ENCODE peak calls at places on chromosomes 6 and 20, in nine cellular contexts. One of them, this sample, is unnamed.

GRCh38 chr6:46983007-46983411 is 59.1 kb downstream of the ADGRF1 start:
- DNase-seq in mammary epithelial cell: peak; percentile 85
- DNase-seq in SK-N-SH: no peak
- DNase-seq in astrocyte: peak; percentile 74
- DNase-seq in colonic mucosa: no peak
- DNase-seq in GM20000: no peak
- DNase-seq in hepatocyte: peak; percentile 46
- DNase-seq in Calu3: peak; percentile 41
- DNase-seq in CD4-positive, alpha-beta T cell: no peak
- DNase-seq in this sample: no peak

GRCh38 chr6:43981363-43981990 is 145.8 kb downstream of the MRPL14 start:
- DNase-seq in mammary epithelial cell: no peak
- DNase-seq in SK-N-SH: peak; percentile 9
- DNase-seq in astrocyte: no peak
- DNase-seq in colonic mucosa: no peak
- DNase-seq in GM20000: no peak
- DNase-seq in hepatocyte: no peak
- DNase-seq in Calu3: no peak
- DNase-seq in CD4-positive, alpha-beta T cell: peak; percentile 17
- DNase-seq in this sample: no peak

GRCh38 chr20:47205577-47206123 is 150.8 kb downstream of the ZMYND8 start:
- DNase-seq in mammary epithelial cell: peak; percentile 35
- DNase-seq in SK-N-SH: peak; percentile 78
- DNase-seq in astrocyte: peak; percentile 68
- DNase-seq in colonic mucosa: peak; percentile 27
- DNase-seq in GM20000: peak; percentile 51
- DNase-seq in hepatocyte: peak; percentile 49
- DNase-seq in Calu3: peak; percentile 93
- DNase-seq in CD4-positive, alpha-beta T cell: no peak
- DNase-seq in this sample: peak; percentile 36

GRCh38 chr6:63347599-63347998 is 27.8 kb upstream of the LGSN start:
- DNase-seq in mammary epithelial cell: peak; percentile 88
- DNase-seq in SK-N-SH: no peak
- DNase-seq in astrocyte: peak; percentile 88
- DNase-seq in colonic mucosa: no peak
- DNase-seq in GM20000: no peak
- DNase-seq in hepatocyte: peak; percentile 17
- DNase-seq in Calu3: no peak
- DNase-seq in CD4-positive, alpha-beta T cell: no peak
- DNase-seq in this sample: no peak

GRCh38 chr6:5266423-5266822 is 5.1 kb downstream of the FARS2 start:
- DNase-seq in mammary epithelial cell: no peak
- DNase-seq in SK-N-SH: no peak
- DNase-seq in astrocyte: no peak
- DNase-seq in colonic mucosa: no peak
- DNase-seq in GM20000: no peak
- DNase-seq in hepatocyte: no peak
- DNase-seq in Calu3: no peak
- DNase-seq in CD4-positive, alpha-beta T cell: no peak
- DNase-seq in this sample: no peak

GRCh38 chr20:32040142-32040953 is 11.7 kb upstream of the HCK start:
- DNase-seq in mammary epithelial cell: peak; percentile 27
- DNase-seq in SK-N-SH: no peak
- DNase-seq in astrocyte: no peak
- DNase-seq in colonic mucosa: no peak
- DNase-seq in GM20000: peak; percentile 54
- DNase-seq in hepatocyte: no peak
- DNase-seq in Calu3: no peak
- DNase-seq in CD4-positive, alpha-beta T cell: no peak
- DNase-seq in this sample: no peak

GRCh38 chr20:51036827-51037229 is 13.9 kb upstream of the KCNG1 start:
- DNase-seq in mammary epithelial cell: peak; percentile 18
- DNase-seq in SK-N-SH: no peak
- DNase-seq in astrocyte: no peak
- DNase-seq in colonic mucosa: no peak
- DNase-seq in GM20000: no peak
- DNase-seq in hepatocyte: no peak
- DNase-seq in Calu3: no peak
- DNase-seq in CD4-positive, alpha-beta T cell: no peak
- DNase-seq in this sample: no peak

GRCh38 chr20:3777726-3778629 is 3.3 kb downstream of the SPEF1 start:
- DNase-seq in mammary epithelial cell: peak; percentile 44
- DNase-seq in SK-N-SH: peak; percentile 90
- DNase-seq in astrocyte: no peak
- DNase-seq in colonic mucosa: peak; percentile 77
- DNase-seq in GM20000: peak; percentile 69
- DNase-seq in hepatocyte: peak; percentile 69
- DNase-seq in Calu3: peak; percentile 39
- DNase-seq in CD4-positive, alpha-beta T cell: no peak
- DNase-seq in this sample: peak; percentile 68

GRCh38 chr6:150417899-150418824 is 49.4 kb downstream of the IYD start:
- DNase-seq in mammary epithelial cell: peak; percentile 79
- DNase-seq in SK-N-SH: peak; percentile 36
- DNase-seq in astrocyte: peak; percentile 91
- DNase-seq in colonic mucosa: peak; percentile 50
- DNase-seq in GM20000: peak; percentile 70
- DNase-seq in hepatocyte: peak; percentile 84
- DNase-seq in Calu3: peak; percentile 15
- DNase-seq in CD4-positive, alpha-beta T cell: no peak
- DNase-seq in this sample: peak; percentile 17

GRCh38 chr6:57017069-57017468 is 29.4 kb upstream of the KIAA1586 start:
- DNase-seq in mammary epithelial cell: no peak
- DNase-seq in SK-N-SH: no peak
- DNase-seq in astrocyte: peak; percentile 5
- DNase-seq in colonic mucosa: no peak
- DNase-seq in GM20000: no peak
- DNase-seq in hepatocyte: no peak
- DNase-seq in Calu3: no peak
- DNase-seq in CD4-positive, alpha-beta T cell: no peak
- DNase-seq in this sample: no peak

GRCh38 chr6:31113861-31114539 is 600 bp upstream of the PSORS1C1 start:
- DNase-seq in mammary epithelial cell: no peak
- DNase-seq in SK-N-SH: no peak
- DNase-seq in astrocyte: peak; percentile 38
- DNase-seq in colonic mucosa: no peak
- DNase-seq in GM20000: no peak
- DNase-seq in hepatocyte: peak; percentile 26
- DNase-seq in Calu3: no peak
- DNase-seq in CD4-positive, alpha-beta T cell: no peak
- DNase-seq in this sample: no peak

GRCh38 chr6:37088897-37089296 is 81.1 kb upstream of the PIM1 start:
- DNase-seq in mammary epithelial cell: no peak
- DNase-seq in SK-N-SH: no peak
- DNase-seq in astrocyte: no peak
- DNase-seq in colonic mucosa: no peak
- DNase-seq in GM20000: no peak
- DNase-seq in hepatocyte: no peak
- DNase-seq in Calu3: no peak
- DNase-seq in CD4-positive, alpha-beta T cell: no peak
- DNase-seq in this sample: no peak

GRCh38 chr20:46246527-46246926 is 61.8 kb downstream of the CDH22 start:
- DNase-seq in mammary epithelial cell: no peak
- DNase-seq in SK-N-SH: no peak
- DNase-seq in astrocyte: no peak
- DNase-seq in colonic mucosa: no peak
- DNase-seq in GM20000: no peak
- DNase-seq in hepatocyte: no peak
- DNase-seq in Calu3: no peak
- DNase-seq in CD4-positive, alpha-beta T cell: no peak
- DNase-seq in this sample: peak; percentile 47

GRCh38 chr20:33651562-33652048 is 10.5 kb upstream of the C20orf144 start:
- DNase-seq in mammary epithelial cell: no peak
- DNase-seq in SK-N-SH: no peak
- DNase-seq in astrocyte: no peak
- DNase-seq in colonic mucosa: peak; percentile 31
- DNase-seq in GM20000: no peak
- DNase-seq in hepatocyte: no peak
- DNase-seq in Calu3: no peak
- DNase-seq in CD4-positive, alpha-beta T cell: no peak
- DNase-seq in this sample: no peak

GRCh38 chr6:109869398-109870165 is 108.5 kb upstream of the GPR6 start:
- DNase-seq in mammary epithelial cell: no peak
- DNase-seq in SK-N-SH: no peak
- DNase-seq in astrocyte: no peak
- DNase-seq in colonic mucosa: no peak
- DNase-seq in GM20000: no peak
- DNase-seq in hepatocyte: peak; percentile 45
- DNase-seq in Calu3: no peak
- DNase-seq in CD4-positive, alpha-beta T cell: no peak
- DNase-seq in this sample: no peak

GRCh38 chr6:166786704-166787293 is 159.7 kb upstream of the RPS6KA2 start:
- DNase-seq in mammary epithelial cell: peak; percentile 38
- DNase-seq in SK-N-SH: peak; percentile 78
- DNase-seq in astrocyte: peak; percentile 33
- DNase-seq in colonic mucosa: peak; percentile 27
- DNase-seq in GM20000: peak; percentile 73
- DNase-seq in hepatocyte: peak; percentile 86
- DNase-seq in Calu3: peak; percentile 37
- DNase-seq in CD4-positive, alpha-beta T cell: no peak
- DNase-seq in this sample: no peak

GRCh38 chr6:30781697-30782424 is 37.5 kb upstream of the IER3 start:
- DNase-seq in mammary epithelial cell: peak; percentile 97
- DNase-seq in SK-N-SH: peak; percentile 86
- DNase-seq in astrocyte: peak; percentile 99
- DNase-seq in colonic mucosa: peak; percentile 98
- DNase-seq in GM20000: no peak
- DNase-seq in hepatocyte: peak; percentile 91
- DNase-seq in Calu3: peak; percentile 100
- DNase-seq in CD4-positive, alpha-beta T cell: no peak
- DNase-seq in this sample: no peak

GRCh38 chr20:62962221-62962879 is 9.8 kb downstream of the SLC17A9 start:
- DNase-seq in mammary epithelial cell: no peak
- DNase-seq in SK-N-SH: no peak
- DNase-seq in astrocyte: no peak
- DNase-seq in colonic mucosa: no peak
- DNase-seq in GM20000: no peak
- DNase-seq in hepatocyte: no peak
- DNase-seq in Calu3: no peak
- DNase-seq in CD4-positive, alpha-beta T cell: no peak
- DNase-seq in this sample: no peak

GRCh38 chr6:143698759-143699750 is 21.3 kb downstream of the PHACTR2 start:
- DNase-seq in mammary epithelial cell: no peak
- DNase-seq in SK-N-SH: no peak
- DNase-seq in astrocyte: no peak
- DNase-seq in colonic mucosa: no peak
- DNase-seq in GM20000: no peak
- DNase-seq in hepatocyte: no peak
- DNase-seq in Calu3: no peak
- DNase-seq in CD4-positive, alpha-beta T cell: no peak
- DNase-seq in this sample: no peak
- TF ChIP-seq CTCF in mammary epithelial cell: no peak
- TF ChIP-seq CTCF in SK-N-SH: no peak
- TF ChIP-seq CTCF in astrocyte: no peak
- TF ChIP-seq CTCF in colonic mucosa: no peak
- TF ChIP-seq CTCF in GM20000: no peak
- TF ChIP-seq CTCF in hepatocyte: no peak
- TF ChIP-seq CTCF in Calu3: no peak
- TF ChIP-seq CTCF in CD4-positive, alpha-beta T cell: no peak
- TF ChIP-seq CTCF in this sample: no peak

DNA sequence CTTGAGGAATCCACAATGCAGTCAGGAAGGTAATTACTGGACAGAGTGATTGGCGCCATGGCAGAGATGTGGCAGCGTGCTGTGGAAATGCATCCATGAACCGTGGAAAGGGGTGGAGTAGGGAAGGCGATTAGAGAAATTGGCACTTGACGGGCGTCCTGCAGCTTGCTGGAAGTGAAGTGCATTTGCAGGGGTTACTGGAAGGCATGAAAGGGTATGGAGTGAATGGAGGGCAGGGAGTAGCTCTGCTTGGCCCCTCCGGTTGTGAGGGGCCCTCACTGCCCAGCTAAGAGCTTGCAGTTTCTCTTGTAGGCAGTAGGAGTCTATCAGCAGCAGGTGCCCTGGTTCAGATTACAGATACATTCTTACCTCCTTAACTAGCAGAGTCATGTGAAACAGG is 122.5 kb upstream of the TIAM2 start:
- DNase-seq in mammary epithelial cell: no peak
- DNase-seq in SK-N-SH: no peak
- DNase-seq in astrocyte: no peak
- DNase-seq in colonic mucosa: no peak
- DNase-seq in GM20000: no peak
- DNase-seq in hepatocyte: no peak
- DNase-seq in Calu3: no peak
- DNase-seq in CD4-positive, alpha-beta T cell: no peak
- DNase-seq in this sample: no peak
- TF ChIP-seq CTCF in mammary epithelial cell: no peak
- TF ChIP-seq CTCF in SK-N-SH: no peak
- TF ChIP-seq CTCF in astrocyte: no peak
- TF ChIP-seq CTCF in colonic mucosa: no peak
- TF ChIP-seq CTCF in GM20000: no peak
- TF ChIP-seq CTCF in hepatocyte: no peak
- TF ChIP-seq CTCF in Calu3: no peak
- TF ChIP-seq CTCF in CD4-positive, alpha-beta T cell: no peak
- TF ChIP-seq CTCF in this sample: no peak

GRCh38 chr6:22145823-22146379 is 150.9 kb downstream of the PRL start:
- DNase-seq in mammary epithelial cell: peak; percentile 17
- DNase-seq in SK-N-SH: peak; percentile 75
- DNase-seq in astrocyte: peak; percentile 82
- DNase-seq in colonic mucosa: peak; percentile 26
- DNase-seq in GM20000: no peak
- DNase-seq in hepatocyte: peak; percentile 16
- DNase-seq in Calu3: no peak
- DNase-seq in CD4-positive, alpha-beta T cell: no peak
- DNase-seq in this sample: peak; percentile 8
- TF ChIP-seq CTCF in mammary epithelial cell: peak; percentile 42
- TF ChIP-seq CTCF in SK-N-SH: peak; percentile 55
- TF ChIP-seq CTCF in astrocyte: no peak
- TF ChIP-seq CTCF in colonic mucosa: no peak
- TF ChIP-seq CTCF in GM20000: no peak
- TF ChIP-seq CTCF in hepatocyte: peak; percentile 48
- TF ChIP-seq CTCF in Calu3: no peak
- TF ChIP-seq CTCF in CD4-positive, alpha-beta T cell: no peak
- TF ChIP-seq CTCF in this sample: no peak

DNA sequence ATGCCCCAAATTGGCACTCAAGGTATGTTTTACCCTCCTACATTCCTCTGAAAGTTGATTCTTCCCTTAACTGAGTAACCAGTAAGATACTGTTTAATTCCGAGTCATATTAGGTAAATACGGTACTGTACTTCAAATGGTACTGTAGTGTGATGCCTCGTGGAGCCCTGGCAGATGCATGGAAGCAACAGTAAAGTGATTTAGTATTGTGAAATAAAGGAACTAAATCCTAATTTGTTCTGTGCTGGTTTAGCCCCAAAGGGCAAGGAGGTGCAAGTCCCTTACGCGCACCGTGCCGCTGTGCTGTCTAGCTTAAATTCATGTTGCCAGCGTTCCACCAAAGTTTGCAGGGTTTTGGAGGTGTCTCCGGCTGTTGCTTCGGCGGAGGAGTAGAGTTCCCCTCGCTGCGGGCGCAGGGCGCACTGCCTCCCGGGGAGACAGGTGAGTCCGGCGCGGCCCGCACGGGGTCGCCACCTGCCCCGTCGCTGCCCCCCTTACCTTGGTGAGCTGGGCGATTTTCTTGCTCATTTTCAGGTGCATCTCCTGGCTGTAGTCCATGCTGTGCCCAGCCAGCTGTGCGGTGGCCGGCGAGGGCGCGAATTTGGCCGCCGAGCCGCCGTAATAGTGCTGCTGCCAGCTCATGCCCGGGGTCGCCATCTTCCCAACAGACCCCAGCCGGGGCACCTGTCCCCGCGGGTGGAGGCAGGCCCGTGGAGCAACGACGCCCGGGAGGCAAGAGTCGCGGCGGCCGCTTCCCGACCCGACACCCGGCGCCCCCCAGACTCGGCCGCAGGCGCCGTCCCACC is 618 bp downstream of the FAM184A start:
- DNase-seq in mammary epithelial cell: peak; percentile 18
- DNase-seq in SK-N-SH: peak; percentile 75
- DNase-seq in astrocyte: no peak
- DNase-seq in colonic mucosa: peak; percentile 37
- DNase-seq in GM20000: peak; percentile 41
- DNase-seq in hepatocyte: peak; percentile 67
- DNase-seq in Calu3: peak; percentile 74
- DNase-seq in CD4-positive, alpha-beta T cell: peak; percentile 62
- DNase-seq in this sample: peak; percentile 40
- TF ChIP-seq CTCF in mammary epithelial cell: peak; percentile 15
- TF ChIP-seq CTCF in SK-N-SH: peak; percentile 9
- TF ChIP-seq CTCF in astrocyte: no peak
- TF ChIP-seq CTCF in colonic mucosa: no peak
- TF ChIP-seq CTCF in GM20000: no peak
- TF ChIP-seq CTCF in hepatocyte: peak; percentile 35
- TF ChIP-seq CTCF in Calu3: peak; percentile 41
- TF ChIP-seq CTCF in CD4-positive, alpha-beta T cell: peak; percentile 32
- TF ChIP-seq CTCF in this sample: no peak